ENCODE peak calls at places on chromosomes 5 and 9, in eight cellular contexts. One of them, this sample, is unnamed.

GRCh38 chr5:30042677-30043076 is 1150.8 kb upstream of the CDH6 start:
- DNase-seq in HL-60: no peak
- DNase-seq in IMR-90: no peak
- DNase-seq in uterus: no peak
- DNase-seq in lung: no peak
- DNase-seq in cardiac muscle cell: no peak
- DNase-seq in ascending aorta: no peak
- DNase-seq in type B pancreatic cell: no peak
- DNase-seq in this sample: no peak

GRCh38 chr5:42951847-42952411 is 88.2 kb downstream of the ANXA2R start:
- DNase-seq in ascending aorta: no peak
- DNase-seq in HL-60: no peak
- DNase-seq in type B pancreatic cell: no peak
- DNase-seq in uterus: no peak
- DNase-seq in lung: no peak
- DNase-seq in cardiac muscle cell: no peak
- DNase-seq in IMR-90: peak
- DNase-seq in this sample: no peak

GRCh38 chr9:75612754-75613153 is 277.7 kb upstream of the PCSK5 start:
- DNase-seq in lung: no peak
- DNase-seq in uterus: no peak
- DNase-seq in type B pancreatic cell: no peak
- DNase-seq in HL-60: no peak
- DNase-seq in IMR-90: no peak
- DNase-seq in cardiac muscle cell: no peak
- DNase-seq in ascending aorta: peak
- DNase-seq in this sample: no peak

GRCh38 chr9:89815903-89816573 is 211.2 kb downstream of the GADD45G start:
- DNase-seq in uterus: peak
- DNase-seq in HL-60: no peak
- DNase-seq in lung: no peak
- DNase-seq in type B pancreatic cell: peak
- DNase-seq in cardiac muscle cell: no peak
- DNase-seq in IMR-90: no peak
- DNase-seq in ascending aorta: peak
- DNase-seq in this sample: no peak

GRCh38 chr5:4188704-4189103 is 593.1 kb downstream of the IRX1 start:
- DNase-seq in type B pancreatic cell: no peak
- DNase-seq in lung: no peak
- DNase-seq in HL-60: no peak
- DNase-seq in uterus: no peak
- DNase-seq in ascending aorta: no peak
- DNase-seq in cardiac muscle cell: no peak
- DNase-seq in IMR-90: no peak
- DNase-seq in this sample: no peak

GRCh38 chr9:126698756-126699155 is 85.0 kb downstream of the LMX1B start:
- DNase-seq in type B pancreatic cell: no peak
- DNase-seq in IMR-90: no peak
- DNase-seq in lung: no peak
- DNase-seq in uterus: no peak
- DNase-seq in ascending aorta: no peak
- DNase-seq in cardiac muscle cell: no peak
- DNase-seq in HL-60: no peak
- DNase-seq in this sample: no peak

GRCh38 chr5:102090770-102091169 is 205.3 kb downstream of the SLCO4C1 start:
- DNase-seq in ascending aorta: no peak
- DNase-seq in HL-60: no peak
- DNase-seq in IMR-90: no peak
- DNase-seq in lung: peak
- DNase-seq in cardiac muscle cell: peak
- DNase-seq in type B pancreatic cell: no peak
- DNase-seq in uterus: no peak
- DNase-seq in this sample: peak

GRCh38 chr9:124271660-124272059 is 13.9 kb downstream of the NEK6 start:
- DNase-seq in IMR-90: no peak
- DNase-seq in HL-60: no peak
- DNase-seq in type B pancreatic cell: no peak
- DNase-seq in lung: no peak
- DNase-seq in cardiac muscle cell: no peak
- DNase-seq in uterus: no peak
- DNase-seq in ascending aorta: no peak
- DNase-seq in this sample: no peak

GRCh38 chr9:27126682-27127081 is 17.7 kb downstream of the TEK start:
- DNase-seq in HL-60: no peak
- DNase-seq in ascending aorta: no peak
- DNase-seq in uterus: no peak
- DNase-seq in type B pancreatic cell: no peak
- DNase-seq in cardiac muscle cell: no peak
- DNase-seq in lung: no peak
- DNase-seq in IMR-90: no peak
- DNase-seq in this sample: no peak

GRCh38 chr5:160310140-160310909 is 2.0 kb downstream of the CCNJL start:
- DNase-seq in cardiac muscle cell: no peak
- DNase-seq in uterus: no peak
- DNase-seq in HL-60: no peak
- DNase-seq in ascending aorta: no peak
- DNase-seq in IMR-90: no peak
- DNase-seq in type B pancreatic cell: no peak
- DNase-seq in lung: no peak
- DNase-seq in this sample: no peak

GRCh38 chr9:114409103-114409780 is 21.5 kb upstream of the AKNA start:
- DNase-seq in ascending aorta: no peak
- DNase-seq in IMR-90: peak
- DNase-seq in type B pancreatic cell: no peak
- DNase-seq in uterus: no peak
- DNase-seq in HL-60: peak
- DNase-seq in lung: no peak
- DNase-seq in cardiac muscle cell: no peak
- DNase-seq in this sample: no peak

GRCh38 chr9:4887556-4887955 is 94.8 kb downstream of the RCL1 start:
- DNase-seq in lung: peak
- DNase-seq in ascending aorta: peak
- DNase-seq in type B pancreatic cell: no peak
- DNase-seq in IMR-90: peak
- DNase-seq in cardiac muscle cell: peak
- DNase-seq in HL-60: no peak
- DNase-seq in uterus: no peak
- DNase-seq in this sample: no peak

GRCh38 chr5:179178016-179178575 is 117.9 kb downstream of the ZNF354C start:
- DNase-seq in type B pancreatic cell: no peak
- DNase-seq in lung: no peak
- DNase-seq in HL-60: no peak
- DNase-seq in cardiac muscle cell: no peak
- DNase-seq in ascending aorta: no peak
- DNase-seq in IMR-90: no peak
- DNase-seq in uterus: no peak
- DNase-seq in this sample: no peak

GRCh38 chr9:89171693-89172092 is 6.9 kb downstream of the SHC3 start:
- DNase-seq in ascending aorta: no peak
- DNase-seq in cardiac muscle cell: no peak
- DNase-seq in uterus: no peak
- DNase-seq in IMR-90: no peak
- DNase-seq in type B pancreatic cell: no peak
- DNase-seq in HL-60: no peak
- DNase-seq in lung: no peak
- DNase-seq in this sample: no peak

GRCh38 chr9:7148243-7148765 is 390.5 kb downstream of the KDM4C start:
- DNase-seq in HL-60: no peak
- DNase-seq in IMR-90: no peak
- DNase-seq in uterus: no peak
- DNase-seq in lung: no peak
- DNase-seq in ascending aorta: no peak
- DNase-seq in type B pancreatic cell: no peak
- DNase-seq in cardiac muscle cell: no peak
- DNase-seq in this sample: no peak

GRCh38 chr9:128192601-128193371 is 1.4 kb upstream of the CIZ1 start:
- DNase-seq in uterus: peak
- DNase-seq in cardiac muscle cell: no peak
- DNase-seq in lung: peak
- DNase-seq in IMR-90: peak
- DNase-seq in HL-60: no peak
- DNase-seq in ascending aorta: peak
- DNase-seq in type B pancreatic cell: no peak
- DNase-seq in this sample: peak

GRCh38 chr5:139698461-139699146 is 50.5 kb downstream of the CXXC5 start:
- DNase-seq in IMR-90: peak
- DNase-seq in cardiac muscle cell: peak
- DNase-seq in ascending aorta: peak
- DNase-seq in lung: peak
- DNase-seq in uterus: peak
- DNase-seq in HL-60: no peak
- DNase-seq in type B pancreatic cell: no peak
- DNase-seq in this sample: peak

GRCh38 chr9:109403766-109404320 is 83.0 kb upstream of the EPB41L4B start:
- DNase-seq in IMR-90: no peak
- DNase-seq in cardiac muscle cell: no peak
- DNase-seq in lung: no peak
- DNase-seq in ascending aorta: no peak
- DNase-seq in type B pancreatic cell: no peak
- DNase-seq in uterus: no peak
- DNase-seq in HL-60: no peak
- DNase-seq in this sample: no peak

GRCh38 chr5:162638849-162639248 is 571.3 kb downstream of the GABRG2 start:
- DNase-seq in uterus: no peak
- DNase-seq in HL-60: no peak
- DNase-seq in lung: no peak
- DNase-seq in type B pancreatic cell: no peak
- DNase-seq in ascending aorta: no peak
- DNase-seq in IMR-90: no peak
- DNase-seq in cardiac muscle cell: peak
- DNase-seq in this sample: no peak

GRCh38 chr5:154757647-154758406 is 2.6 kb downstream of the LARP1 start:
- DNase-seq in HL-60: peak
- DNase-seq in IMR-90: peak
- DNase-seq in lung: no peak
- DNase-seq in type B pancreatic cell: no peak
- DNase-seq in uterus: no peak
- DNase-seq in ascending aorta: no peak
- DNase-seq in cardiac muscle cell: no peak
- DNase-seq in this sample: no peak

GRCh38 chr5:40134883-40135520 is 544.7 kb upstream of the PTGER4 start:
- DNase-seq in type B pancreatic cell: no peak
- DNase-seq in uterus: no peak
- DNase-seq in IMR-90: no peak
- DNase-seq in lung: no peak
- DNase-seq in cardiac muscle cell: no peak
- DNase-seq in ascending aorta: no peak
- DNase-seq in HL-60: no peak
- DNase-seq in this sample: no peak

GRCh38 chr9:124652203-124652992 is 118.7 kb downstream of the NR6A1 start:
- DNase-seq in uterus: no peak
- DNase-seq in IMR-90: peak
- DNase-seq in HL-60: no peak
- DNase-seq in type B pancreatic cell: no peak
- DNase-seq in lung: peak
- DNase-seq in ascending aorta: peak
- DNase-seq in cardiac muscle cell: peak
- DNase-seq in this sample: no peak

GRCh38 chr9:79902937-79903600 is 331.3 kb downstream of the TLE4 start:
- DNase-seq in type B pancreatic cell: no peak
- DNase-seq in ascending aorta: no peak
- DNase-seq in HL-60: no peak
- DNase-seq in uterus: no peak
- DNase-seq in lung: no peak
- DNase-seq in IMR-90: no peak
- DNase-seq in cardiac muscle cell: peak
- DNase-seq in this sample: no peak
- TF ChIP-seq CTCF in type B pancreatic cell: no peak
- TF ChIP-seq CTCF in ascending aorta: no peak
- TF ChIP-seq CTCF in HL-60: no peak
- TF ChIP-seq CTCF in uterus: no peak
- TF ChIP-seq CTCF in lung: no peak
- TF ChIP-seq CTCF in IMR-90: no peak
- TF ChIP-seq CTCF in cardiac muscle cell: no peak
- TF ChIP-seq CTCF in this sample: no peak

DNA sequence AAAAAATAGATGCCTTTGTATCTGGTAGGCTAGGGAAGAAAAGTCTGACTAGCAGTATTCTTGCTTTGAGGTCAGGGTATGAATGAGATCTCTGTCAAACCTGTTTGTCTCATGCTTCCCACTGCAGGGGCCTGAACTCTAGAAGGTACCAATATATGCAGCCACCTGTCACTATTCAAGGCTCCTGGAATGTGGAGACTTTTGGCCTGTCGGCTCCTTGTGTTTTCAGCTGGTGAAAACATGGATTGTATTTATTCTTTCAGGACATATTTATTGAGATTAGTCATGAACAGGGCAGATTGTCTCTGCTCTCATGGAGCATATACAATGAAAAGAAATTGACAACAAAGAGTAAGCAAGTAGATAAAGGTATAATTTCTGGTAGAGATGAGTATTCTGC is 255.8 kb downstream of the ARHGAP26 start:
- DNase-seq in IMR-90: peak
- DNase-seq in cardiac muscle cell: no peak
- DNase-seq in HL-60: no peak
- DNase-seq in lung: no peak
- DNase-seq in type B pancreatic cell: no peak
- DNase-seq in uterus: no peak
- DNase-seq in ascending aorta: no peak
- DNase-seq in this sample: no peak
- TF ChIP-seq CTCF in IMR-90: no peak
- TF ChIP-seq CTCF in cardiac muscle cell: no peak
- TF ChIP-seq CTCF in HL-60: no peak
- TF ChIP-seq CTCF in lung: no peak
- TF ChIP-seq CTCF in type B pancreatic cell: no peak
- TF ChIP-seq CTCF in uterus: no peak
- TF ChIP-seq CTCF in ascending aorta: no peak
- TF ChIP-seq CTCF in this sample: no peak

GRCh38 chr5:55226934-55227737 is at the start of gene MCIDAS:
- DNase-seq in uterus: no peak
- DNase-seq in HL-60: no peak
- DNase-seq in ascending aorta: no peak
- DNase-seq in cardiac muscle cell: peak
- DNase-seq in lung: no peak
- DNase-seq in IMR-90: peak
- DNase-seq in type B pancreatic cell: peak
- DNase-seq in this sample: peak
- TF ChIP-seq CTCF in uterus: no peak
- TF ChIP-seq CTCF in HL-60: no peak
- TF ChIP-seq CTCF in ascending aorta: peak
- TF ChIP-seq CTCF in cardiac muscle cell: peak
- TF ChIP-seq CTCF in lung: no peak
- TF ChIP-seq CTCF in IMR-90: no peak
- TF ChIP-seq CTCF in type B pancreatic cell: no peak
- TF ChIP-seq CTCF in this sample: no peak

GRCh38 chr5:122835681-122836080 is 9.7 kb upstream of the SNX24 start:
- DNase-seq in IMR-90: no peak
- DNase-seq in ascending aorta: no peak
- DNase-seq in HL-60: no peak
- DNase-seq in lung: no peak
- DNase-seq in type B pancreatic cell: no peak
- DNase-seq in cardiac muscle cell: no peak
- DNase-seq in uterus: no peak
- DNase-seq in this sample: no peak
- TF ChIP-seq CTCF in IMR-90: no peak
- TF ChIP-seq CTCF in ascending aorta: no peak
- TF ChIP-seq CTCF in HL-60: no peak
- TF ChIP-seq CTCF in lung: no peak
- TF ChIP-seq CTCF in type B pancreatic cell: peak
- TF ChIP-seq CTCF in cardiac muscle cell: no peak
- TF ChIP-seq CTCF in uterus: no peak
- TF ChIP-seq CTCF in this sample: no peak

GRCh38 chr9:106717686-106718085 is 145.3 kb upstream of the ZNF462 start:
- DNase-seq in lung: no peak
- DNase-seq in type B pancreatic cell: no peak
- DNase-seq in IMR-90: peak
- DNase-seq in uterus: no peak
- DNase-seq in cardiac muscle cell: peak
- DNase-seq in HL-60: no peak
- DNase-seq in ascending aorta: no peak
- DNase-seq in this sample: no peak
- TF ChIP-seq CTCF in lung: no peak
- TF ChIP-seq CTCF in type B pancreatic cell: peak
- TF ChIP-seq CTCF in IMR-90: no peak
- TF ChIP-seq CTCF in uterus: no peak
- TF ChIP-seq CTCF in cardiac muscle cell: peak
- TF ChIP-seq CTCF in HL-60: no peak
- TF ChIP-seq CTCF in ascending aorta: no peak
- TF ChIP-seq CTCF in this sample: no peak